ENCODE peak calls at places on chromosome 19, in four cellular contexts. Y is pons, J is HTR-8/SVneo, A is epithelial cell of prostate. R is an unnamed sample.

GRCh38 chr19:16381756-16382401 is 57.3 kb downstream of the KLF2 start:
- DNase-seq in Y (peak), J (no peak), A (no peak), R (no peak)

GRCh38 chr19:15923702-15924101 is 10.6 kb downstream of the CYP4F11 start:
- DNase-seq in Y (no peak), J (no peak), A (no peak), R (no peak)

GRCh38 chr19:48644839-48645651 is 942 bp downstream of the CA11 start:
- DNase-seq in Y (peak), J (no peak), A (no peak), R (no peak)

GRCh38 chr19:43463381-43464088 is 1.9 kb downstream of the LYPD3 start:
- DNase-seq in Y (peak), J (peak), A (peak), R (peak)

GRCh38 chr19:5231857-5232503 is 108.6 kb downstream of the PTPRS start:
- DNase-seq in Y (no peak), J (no peak), A (no peak), R (no peak)

GRCh38 chr19:19528721-19529490 is at the start of gene YJEFN3:
- DNase-seq in Y (no peak), J (no peak), A (no peak), R (no peak)

GRCh38 chr19:12784871-12785430 is 6.3 kb upstream of the JUNB start:
- DNase-seq in Y (no peak), J (no peak), A (no peak), R (no peak)

GRCh38 chr19:50461066-50461875 is 15.0 kb upstream of the EMC10 start:
- DNase-seq in Y (peak), J (peak), A (no peak), R (peak)

GRCh38 chr19:50969413-50969760 is at the start of gene KLK6:
- DNase-seq in Y (peak), J (no peak), A (no peak), R (no peak)